ENCODE peak calls at places on chromosome 7, in eight cellular contexts. D is spleen, S is Panc1, E is Caco-2, U is A549, Q is astrocyte, O is type B pancreatic cell, L is SK-N-SH. W is an unnamed sample.
A peak's percentile ranks its signal among the peaks of the same experiment; 100 is the strongest.

GRCh38 chr7:2460188-2460587 is 16.0 kb downstream of the GRIFIN start:
- DNase-seq in D (no peak), S (no peak), L (no peak), O (no peak), U (no peak), E (no peak), Q (no peak), W (no peak)

GRCh38 chr7:80918909-80919721 is at the start of gene SEMA3C:
- DNase-seq in Q (peak; percentile 94), E (peak; percentile 92), D (peak; percentile 91), L (peak; percentile 99), O (peak; percentile 91), S (peak; percentile 90), U (peak; percentile 94), W (peak; percentile 93)

GRCh38 chr7:138429577-138430250 is 30.3 kb upstream of the TRIM24 start:
- DNase-seq in L (no peak), S (no peak), Q (peak; percentile 4), E (no peak), D (no peak), U (peak; percentile 14), O (no peak), W (no peak)

GRCh38 chr7:131106681-131107342 is 220.9 kb upstream of the MKLN1 start:
- DNase-seq in D (peak; percentile 91), Q (no peak), U (peak; percentile 60), E (peak; percentile 50), S (no peak), O (no peak), L (peak; percentile 81), W (peak; percentile 56)

GRCh38 chr7:51621956-51622355 is 305.3 kb upstream of the COBL start:
- DNase-seq in E (no peak), D (no peak), Q (no peak), L (no peak), O (no peak), S (no peak), U (no peak), W (no peak)

GRCh38 chr7:100556541-100556940 is 17.2 kb downstream of the SAP25 start:
- DNase-seq in L (no peak), S (no peak), D (no peak), O (no peak), E (no peak), U (no peak), Q (peak; percentile 49), W (no peak)

GRCh38 chr7:140597425-140597949 is 43.1 kb downstream of the DENND2A start:
- DNase-seq in O (no peak), D (peak; percentile 22), E (no peak), S (no peak), Q (no peak), U (no peak), L (no peak), W (no peak)

GRCh38 chr7:96241834-96242233 is 80.1 kb downstream of the SLC25A13 start:
- DNase-seq in D (no peak), O (no peak), E (no peak), S (no peak), L (no peak), U (no peak), Q (peak; percentile 56), W (no peak)

GRCh38 chr7:41731486-41732278 is 28.8 kb upstream of the INHBA start:
- DNase-seq in U (no peak), D (no peak), Q (no peak), E (no peak), L (no peak), S (no peak), O (no peak), W (no peak)

GRCh38 chr7:37448637-37449331 is at the start of gene ELMO1:
- DNase-seq in E (peak; percentile 45), L (peak; percentile 94), O (peak; percentile 83), S (no peak), Q (peak; percentile 10), D (peak; percentile 96), U (peak; percentile 81), W (peak; percentile 75)

GRCh38 chr7:140121321-140121720 is 55.5 kb downstream of the KDM7A start:
- DNase-seq in O (no peak), D (no peak), U (no peak), L (no peak), S (no peak), Q (peak; percentile 36), E (no peak), W (no peak)

GRCh38 chr7:31710171-31710570 is 23.2 kb downstream of the PPP1R17 start:
- DNase-seq in E (no peak), L (no peak), U (no peak), O (no peak), D (no peak), S (no peak), Q (no peak), W (no peak)

GRCh38 chr7:47893238-47893637 is 55.0 kb downstream of the PKD1L1 start:
- DNase-seq in L (peak; percentile 45), U (peak; percentile 22), Q (no peak), D (no peak), E (no peak), O (peak; percentile 56), S (no peak), W (no peak)

GRCh38 chr7:116443101-116443523 is 56.4 kb upstream of the CAV2 start:
- DNase-seq in E (no peak), L (peak; percentile 13), O (no peak), U (peak; percentile 93), D (no peak), Q (peak; percentile 97), S (peak; percentile 95), W (no peak)

DNA sequence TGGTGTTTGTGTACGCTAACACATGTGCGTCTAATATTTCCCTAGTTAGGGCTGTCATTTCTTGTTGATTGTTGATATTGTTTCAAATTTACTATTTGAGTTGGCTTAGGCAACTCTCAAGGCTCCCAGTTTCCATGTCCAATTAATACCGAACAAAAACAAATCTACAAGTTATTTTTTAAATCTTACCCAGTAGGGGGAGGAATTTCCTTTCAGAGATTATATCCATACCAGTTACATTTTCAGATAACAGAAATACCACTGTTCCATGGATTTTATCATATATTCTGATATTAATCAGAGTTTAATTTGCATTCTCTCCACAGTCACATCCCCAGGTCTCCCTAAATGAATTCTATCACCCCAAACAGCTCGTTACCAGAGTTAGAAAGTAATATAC is 7.2 kb upstream of the AKR1B10 start:
- DNase-seq in L (no peak), D (no peak), O (no peak), E (no peak), Q (no peak), U (no peak), S (no peak), W (no peak)
- TF ChIP-seq CTCF in L (peak; percentile 54), D (no peak), O (no peak), E (no peak), Q (no peak), U (peak; percentile 76), S (peak; percentile 21), W (no peak)

GRCh38 chr7:125316451-125316850 is 386.8 kb upstream of the POT1 start:
- DNase-seq in E (peak; percentile 75), S (peak; percentile 54), U (peak; percentile 15), L (peak; percentile 32), Q (no peak), D (no peak), O (no peak), W (peak; percentile 30)
- TF ChIP-seq CTCF in E (peak; percentile 34), S (peak; percentile 35), U (no peak), L (no peak), Q (no peak), D (no peak), O (peak; percentile 35), W (peak; percentile 38)

DNA sequence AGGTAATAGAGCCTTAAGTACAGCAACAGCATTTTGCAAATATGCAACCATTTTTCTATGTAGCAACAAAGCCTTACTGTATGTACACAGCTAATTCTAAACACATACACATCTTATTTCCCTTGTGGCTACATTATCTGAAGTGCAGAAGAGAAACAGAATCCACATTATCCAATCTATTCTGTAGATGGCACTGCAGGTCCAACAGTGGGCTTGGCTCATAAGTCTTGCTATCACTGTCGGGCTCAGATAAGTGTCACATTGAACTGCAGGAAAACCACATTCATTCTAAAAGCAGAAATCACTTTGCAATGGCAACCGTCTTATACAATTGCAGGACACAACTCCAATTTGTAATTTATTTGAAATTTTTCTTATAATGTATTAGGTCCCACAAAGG is 109.8 kb upstream of the NOBOX start:
- DNase-seq in E (no peak), L (no peak), D (no peak), U (peak; percentile 31), Q (no peak), O (no peak), S (peak; percentile 13), W (no peak)
- TF ChIP-seq CTCF in E (no peak), L (peak; percentile 40), D (no peak), U (peak; percentile 22), Q (no peak), O (peak; percentile 49), S (no peak), W (no peak)

DNA sequence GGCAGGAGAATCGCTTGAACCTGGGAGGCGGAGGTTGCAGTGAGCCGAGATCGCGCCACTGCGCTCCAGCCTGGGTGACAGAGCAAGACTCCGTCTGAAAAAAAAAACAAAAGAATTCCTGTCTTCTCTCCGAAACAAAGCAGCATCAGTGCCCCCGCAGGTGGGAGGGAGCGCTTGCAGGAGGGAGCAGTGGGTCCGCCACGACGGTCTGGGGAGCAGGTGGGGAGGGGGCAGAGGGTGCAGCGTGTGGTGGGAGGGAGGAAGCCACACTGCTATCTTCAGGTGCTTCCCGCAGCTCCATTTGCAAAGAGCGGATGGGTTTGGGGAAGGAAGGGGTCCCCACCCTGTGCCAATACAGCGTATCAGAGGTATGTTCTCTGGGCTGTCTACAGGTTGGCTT is 31.7 kb downstream of the LIMK1 start:
- DNase-seq in U (peak; percentile 21), L (peak; percentile 77), Q (no peak), D (no peak), S (no peak), E (no peak), O (no peak), W (peak; percentile 38)
- TF ChIP-seq CTCF in U (no peak), L (peak; percentile 40), Q (no peak), D (no peak), S (no peak), E (no peak), O (no peak), W (peak; percentile 20)

GRCh38 chr7:142711196-142711595 is 38.1 kb upstream of the PRSS1 start:
- DNase-seq in D (no peak), Q (peak; percentile 8), O (no peak), S (no peak), L (no peak), U (no peak), E (no peak), W (no peak)

GRCh38 chr7:142709921-142710320 is 39.4 kb upstream of the PRSS1 start:
- DNase-seq in D (no peak), S (no peak), E (no peak), O (no peak), L (no peak), U (no peak), Q (no peak), W (no peak)

GRCh38 chr7:142714375-142714774 is 34.9 kb upstream of the PRSS1 start:
- DNase-seq in S (no peak), Q (no peak), L (no peak), E (no peak), O (no peak), U (no peak), D (no peak), W (no peak)

GRCh38 chr7:142711722-142712616 is 37.3 kb upstream of the PRSS1 start:
- DNase-seq in Q (peak; percentile 10), U (peak; percentile 27), S (peak; percentile 12), D (no peak), E (no peak), L (peak; percentile 36), O (no peak), W (no peak)

GRCh38 chr7:142712617-142712957 is 36.7 kb upstream of the PRSS1 start:
- DNase-seq in U (no peak), O (no peak), L (no peak), S (no peak), Q (no peak), E (no peak), D (no peak), W (no peak)
- TF ChIP-seq CTCF in U (peak; percentile 1), O (peak; percentile 13), L (no peak), S (peak; percentile 48), Q (no peak), E (no peak), D (no peak), W (no peak)